ENCODE peak calls at places on chromosomes 16 and 17, in four cellular contexts. P is psoas muscle, K is astrocyte, G is body of pancreas. T is an unnamed sample. For H3K36me3, the result is how much of the 10 kb centered on the place peaks cover.

GRCh38 chr17:64331946-64332493 is 58.6 kb downstream of the PECAM1 start:
- DNase-seq in K (no peak), P (no peak), G (no peak), T (peak)

GRCh38 chr17:42120161-42121065 is 754 bp downstream of the KAT2A start:
- DNase-seq in P (no peak), K (no peak), G (no peak), T (no peak)

GRCh38 chr16:75588716-75589115 is 22.5 kb downstream of the GABARAPL2 start:
- DNase-seq in K (no peak), G (no peak), P (no peak), T (no peak)

GRCh38 chr17:5770556-5771270 is 186.4 kb upstream of the NLRP1 start:
- DNase-seq in P (no peak), K (no peak), G (no peak), T (no peak)

GRCh38 chr16:50202926-50203624 is 50.0 kb downstream of the TENT4B start:
- DNase-seq in G (peak), P (no peak), K (peak), T (peak)

GRCh38 chr17:74924250-74924948 is at the start of gene OTOP2:
- DNase-seq in P (no peak), G (no peak), K (no peak), T (no peak)

GRCh38 chr17:2484876-2485275 is 26.8 kb downstream of the METTL16 start:
- DNase-seq in P (no peak), G (no peak), K (no peak), T (peak)

GRCh38 chr16:6218855-6219254 is 1113.8 kb upstream of the RBFOX1 start:
- DNase-seq in P (no peak), K (no peak), G (no peak), T (no peak)

GRCh38 chr17:3529817-3530741 is 27.5 kb downstream of the TRPV3 start:
- DNase-seq in P (peak), K (peak), G (no peak), T (no peak)

GRCh38 chr17:76893623-76894358 is 25.6 kb downstream of the MGAT5B start:
- DNase-seq in P (no peak), K (no peak), G (no peak), T (no peak)

GRCh38 chr16:600781-601180 is 10.9 kb downstream of the RAB40C start:
- DNase-seq in K (no peak), G (no peak), P (no peak), T (no peak)

GRCh38 chr16:70694088-70694487 is 8.2 kb upstream of the MTSS2 start:
- DNase-seq in P (peak), K (peak), G (no peak), T (peak)

GRCh38 chr17:28842282-28843012 is at the start of gene FAM222B:
- DNase-seq in G (peak), K (peak), P (peak), T (peak)

GRCh38 chr16:85387171-85387507 is 226.0 kb upstream of the GSE1 start:
- DNase-seq in G (peak), K (no peak), P (peak), T (no peak)

GRCh38 chr16:65959978-65960377 is 406.5 kb upstream of the CDH5 start:
- DNase-seq in G (no peak), K (no peak), P (no peak), T (no peak)

GRCh38 chr16:58249780-58250478 is 44.9 kb downstream of the PRSS54 start:
- DNase-seq in G (peak), K (peak), P (peak), T (peak)

GRCh38 chr17:42266918-42267766 is 9.0 kb downstream of the STAT5B start:
- DNase-seq in P (no peak), K (peak), G (no peak), T (peak)

GRCh38 chr16:11224096-11224893 is 31.7 kb downstream of the SOCS1 start:
- DNase-seq in P (peak), K (no peak), G (peak), T (no peak)

GRCh38 chr16:25210758-25211157 is 6.0 kb upstream of the AQP8 start:
- DNase-seq in G (no peak), K (peak), P (no peak), T (peak)

GRCh38 chr17:42065201-42065600 is 14.8 kb upstream of the C17orf113 start:
- DNase-seq in G (no peak), P (no peak), K (no peak), T (no peak)

GRCh38 chr16:47924950-47925349 is 230.8 kb downstream of the ABCC12 start:
- DNase-seq in P (no peak), K (no peak), G (no peak), T (no peak)

GRCh38 chr16:47927330-47927729 is 228.5 kb downstream of the ABCC12 start:
- DNase-seq in G (no peak), K (peak), P (no peak), T (peak)

GRCh38 chr16:47925811-47926460 is 229.9 kb downstream of the ABCC12 start:
- DNase-seq in G (no peak), K (peak), P (no peak), T (peak)

DNA sequence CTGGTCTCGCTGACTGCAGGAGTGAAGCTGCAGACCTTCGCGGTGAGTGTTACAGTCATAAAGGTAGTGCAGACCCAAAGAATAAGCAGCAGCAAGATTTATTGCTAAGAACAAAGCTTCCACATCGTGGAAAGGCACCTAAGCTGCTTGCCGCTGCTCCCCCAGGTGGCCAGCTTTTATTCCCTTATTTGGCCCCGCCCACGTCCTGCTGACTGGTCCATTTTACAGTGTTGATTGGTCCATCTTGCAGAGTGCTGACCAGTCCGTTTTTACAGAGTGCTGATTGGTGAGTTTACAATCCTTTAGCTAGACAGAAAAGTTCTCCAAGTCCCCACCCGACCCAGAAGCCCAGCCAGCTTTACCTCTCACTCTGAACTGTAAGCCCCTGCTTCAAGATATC is 227.8 kb downstream of the ABCC12 start:
- DNase-seq in G (no peak), K (no peak), P (no peak), T (no peak)
- TF ChIP-seq CTCF in G (no peak), K (no peak), P (no peak), T (no peak)

DNA sequence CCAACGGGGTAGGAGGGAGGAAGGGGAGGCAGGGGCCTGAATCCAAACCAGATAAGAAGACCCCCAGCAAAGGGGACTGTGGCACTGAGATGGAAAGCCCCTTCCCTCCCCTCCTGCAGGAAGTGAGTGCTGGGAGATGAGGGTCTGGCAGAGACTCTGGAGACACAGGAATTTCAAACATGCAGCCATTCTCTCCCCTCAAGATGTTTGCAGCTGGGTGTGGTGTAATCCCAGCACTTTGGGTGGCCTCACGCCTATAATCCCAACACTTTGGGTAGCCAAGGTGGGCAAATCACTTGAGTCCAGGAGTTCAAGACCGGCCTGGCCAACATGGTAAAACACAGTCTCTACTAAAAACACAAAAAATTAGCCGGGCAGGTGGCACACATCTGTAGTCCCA is 33.9 kb upstream of the FAAP100 start:
- DNase-seq in P (no peak), K (no peak), G (no peak), T (no peak)
- H3K36me3 ChIP-seq in P (half or more), K (half or more), G (under half), T (under half)

GRCh38 chr17:57945999-57946797 is 9.0 kb downstream of the CUEDC1 start:
- DNase-seq in G (no peak), P (no peak), K (peak), T (peak)
- TF ChIP-seq CTCF in G (no peak), P (no peak), K (no peak), T (no peak)

GRCh38 chr16:88838566-88838965 is 18.2 kb downstream of the GALNS start:
- DNase-seq in G (no peak), K (no peak), P (no peak), T (no peak)

GRCh38 chr16:88839026-88839529 is 17.7 kb downstream of the GALNS start:
- DNase-seq in K (no peak), P (no peak), G (no peak), T (no peak)

GRCh38 chr16:88840589-88841215 is 16.0 kb downstream of the GALNS start:
- DNase-seq in K (no peak), P (no peak), G (no peak), T (no peak)

GRCh38 chr16:88841521-88842307 is 15.0 kb downstream of the GALNS start:
- DNase-seq in P (no peak), G (no peak), K (no peak), T (no peak)

DNA sequence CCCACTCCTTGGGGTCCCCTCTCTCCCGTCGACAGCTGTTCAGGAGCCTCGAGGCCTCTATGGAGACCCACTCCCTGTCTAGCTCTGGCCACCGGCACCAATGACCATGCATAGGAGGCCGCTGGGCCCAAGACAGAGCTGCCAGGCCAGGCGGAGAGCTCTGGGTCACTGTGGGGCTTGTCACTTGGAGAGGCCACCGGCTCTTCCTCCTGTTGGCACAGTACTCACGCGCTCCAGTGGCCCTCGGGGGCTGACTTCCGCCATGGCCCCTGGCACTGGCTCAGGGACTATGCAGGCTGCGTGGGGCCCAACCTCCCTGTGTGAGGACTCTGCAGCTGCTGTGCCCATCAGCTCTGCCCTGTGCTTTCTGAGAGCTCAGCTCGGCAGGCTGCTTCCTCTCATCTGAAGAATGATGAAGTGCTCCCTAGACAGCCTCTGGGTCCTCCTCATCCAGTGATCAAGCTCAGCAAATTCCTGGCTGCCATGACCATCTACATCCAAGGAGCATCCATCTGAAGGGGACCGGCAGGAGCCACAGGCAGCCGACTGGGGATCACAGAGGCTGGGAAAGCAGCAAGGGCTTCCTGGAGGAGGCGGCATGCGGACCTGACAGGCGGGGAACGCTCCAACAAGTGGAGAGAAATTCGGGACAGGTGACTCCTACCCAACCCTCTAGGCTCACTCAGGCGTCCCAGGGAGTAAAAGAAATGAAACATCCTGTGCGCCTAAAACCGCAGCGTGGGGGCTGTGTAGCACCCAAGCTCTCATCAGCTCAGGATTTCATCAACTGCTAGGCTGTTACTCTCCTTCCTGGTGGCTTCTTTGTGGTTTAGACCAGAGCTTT is 16.8 kb downstream of the GALNS start:
- DNase-seq in G (no peak), K (no peak), P (no peak), T (no peak)
- H3K36me3 ChIP-seq in G (under half), K (under half), P (under half), T (under half)

DNA sequence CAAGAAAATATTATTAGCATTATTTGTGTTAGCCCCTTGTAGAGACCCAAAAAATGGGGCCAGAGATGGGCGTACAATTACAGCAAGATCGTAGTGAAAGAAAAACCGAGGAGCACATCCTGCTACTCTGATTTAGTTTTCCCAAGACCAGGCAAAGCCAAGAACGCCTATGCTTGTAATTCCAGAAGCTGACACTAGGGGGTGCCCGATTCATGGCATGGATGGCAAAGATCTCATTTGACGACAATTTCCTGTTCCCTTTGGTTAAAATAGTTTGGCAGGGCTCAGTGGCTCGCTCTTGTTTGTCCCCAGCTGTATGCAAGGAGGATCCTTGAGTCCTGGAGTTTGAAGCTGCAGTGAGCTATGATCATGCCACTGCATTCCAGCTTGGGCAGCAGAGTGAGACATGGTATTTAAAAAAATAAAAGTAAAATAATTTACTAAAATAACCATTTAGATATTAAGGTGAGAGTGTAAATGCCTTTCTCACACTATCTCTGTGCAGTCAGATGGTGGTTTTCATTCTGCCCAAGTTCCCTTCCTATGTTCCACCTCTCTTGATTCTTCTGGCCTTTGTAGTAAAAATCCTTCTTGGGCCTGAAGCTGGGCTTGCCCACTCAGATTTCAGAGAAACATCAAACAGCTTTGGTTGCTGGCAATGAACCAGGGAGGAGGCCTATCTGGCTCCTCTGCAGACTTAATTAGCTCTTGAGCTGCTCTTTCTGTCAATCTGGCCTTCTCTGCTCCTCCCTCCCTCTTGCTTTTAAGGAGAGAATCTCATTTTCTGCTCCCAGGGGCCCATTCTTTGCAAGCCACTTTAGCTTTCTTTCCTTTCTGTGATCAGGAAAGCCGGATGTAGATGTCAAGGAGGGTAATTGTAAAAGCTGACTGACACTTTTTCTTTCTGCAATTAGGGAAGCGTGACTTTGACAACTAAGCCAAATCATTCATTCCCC is 31.2 kb downstream of the TMEM238L start:
- DNase-seq in P (no peak), G (peak), K (no peak), T (no peak)
- TF ChIP-seq CTCF in P (peak), G (peak), K (peak), T (peak)

DNA sequence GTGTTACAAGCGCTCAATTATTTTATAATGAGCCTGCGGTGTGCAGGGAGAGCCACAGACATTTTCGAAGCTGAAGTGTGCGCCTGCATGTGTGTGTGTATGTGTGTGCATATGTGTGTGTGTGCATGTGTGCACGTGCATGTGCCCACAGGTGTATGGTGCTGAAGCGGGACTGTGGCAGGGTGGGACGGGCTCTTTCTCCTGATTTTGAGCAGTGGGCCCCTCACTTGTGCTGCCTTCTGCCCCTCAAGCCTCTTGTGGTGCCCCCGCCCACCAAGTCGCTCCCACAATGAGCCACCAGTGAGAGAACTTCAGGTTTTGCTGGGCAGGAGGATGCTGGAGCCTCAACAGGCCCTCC is 16.7 kb upstream of the KCNJ12 start:
- DNase-seq in P (no peak), G (no peak), K (no peak), T (no peak)
- H3K36me3 ChIP-seq in P (under half), G (under half), K (under half), T (under half)

DNA sequence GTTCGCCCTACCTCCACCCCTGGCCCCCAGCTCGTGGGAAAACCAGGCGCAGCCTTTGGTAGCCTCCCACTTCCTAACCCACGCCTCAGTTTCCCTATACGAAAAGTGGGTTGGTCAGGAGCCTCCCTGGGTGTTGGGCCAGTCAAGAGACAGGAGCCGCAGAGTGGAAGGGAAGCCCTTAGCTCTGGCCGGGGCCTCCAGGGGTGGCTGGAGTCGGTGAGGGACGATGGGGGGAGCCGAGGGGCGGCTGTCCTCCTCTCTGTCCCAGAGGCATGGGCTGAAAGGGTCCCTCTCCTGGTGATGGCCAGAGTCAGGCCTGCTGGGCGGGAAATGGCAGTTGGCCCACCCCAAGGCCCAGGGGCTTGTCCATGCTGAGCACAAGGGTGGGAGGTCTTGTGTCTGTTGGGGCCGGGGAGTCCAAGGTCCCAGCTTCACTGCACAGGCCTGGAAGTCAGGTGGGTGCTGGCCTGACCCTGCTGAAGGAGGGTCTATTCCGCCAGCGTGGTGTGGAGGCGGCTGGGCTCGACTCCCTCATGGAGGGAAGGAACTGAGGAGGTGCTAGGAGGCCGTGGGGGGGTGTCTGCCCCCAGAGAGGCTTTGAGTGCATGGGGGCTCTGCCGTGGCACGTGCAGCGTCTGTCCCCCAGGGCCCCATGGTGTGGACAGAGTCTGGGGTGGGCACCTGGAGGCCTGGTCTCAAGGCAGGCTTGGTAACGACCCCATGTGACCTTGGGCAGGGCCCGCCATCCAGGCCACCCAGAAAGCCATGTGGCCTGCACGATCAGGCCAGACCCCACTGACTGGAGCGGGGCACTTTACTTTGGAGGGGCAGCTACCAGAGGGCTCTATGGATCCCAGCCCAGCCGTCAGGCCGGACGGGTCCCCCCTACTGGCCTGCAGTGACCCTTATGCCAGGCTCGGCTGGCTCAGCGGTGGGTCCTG is 1.1 kb downstream of the SLC16A3 start:
- DNase-seq in P (peak), G (no peak), K (no peak), T (no peak)
- TF ChIP-seq CTCF in P (no peak), G (no peak), K (no peak), T (no peak)

DNA sequence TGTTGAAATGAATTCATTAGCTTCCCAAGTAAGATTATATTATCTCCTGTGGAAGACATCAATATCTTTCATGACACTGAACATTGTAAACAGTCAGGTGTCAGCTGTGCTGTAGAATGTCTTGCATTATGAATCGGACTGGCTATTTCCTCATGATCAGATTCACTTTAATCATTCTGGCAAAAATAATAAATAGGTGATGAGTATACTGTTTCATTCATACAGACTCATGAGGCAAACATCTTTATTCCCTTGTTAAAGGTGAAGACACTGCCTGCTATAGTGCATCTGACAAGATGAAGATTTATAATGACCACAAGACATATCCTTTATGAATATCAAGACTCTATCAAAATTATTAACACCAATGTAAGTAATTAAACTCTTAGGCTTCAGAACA is 51.3 kb upstream of the ARL6IP1 start:
- DNase-seq in K (no peak), G (no peak), P (no peak), T (no peak)
- H3K36me3 ChIP-seq in K (half or more), G (under half), P (half or more), T (under half)